ENCODE peak calls at places on chromosomes 13 and 19, in four cellular contexts. X is K562, U is GM12878, O is HepG2. G is an unnamed sample.

GRCh38 chr13:108120332-108120731 is 95.0 kb downstream of the LIG4 start:
- DNase-seq in X (no peak), U (no peak), O (no peak), G (no peak)

GRCh38 chr19:38452430-38453366 is 19.2 kb downstream of the RYR1 start:
- DNase-seq in X (peak), U (no peak), O (no peak), G (peak)

GRCh38 chr13:32676242-32676641 is 90.0 kb downstream of the PDS5B start:
- DNase-seq in X (no peak), U (no peak), O (no peak), G (no peak)

GRCh38 chr13:99446242-99446641 is 55.0 kb upstream of the TM9SF2 start:
- DNase-seq in X (no peak), U (no peak), O (peak), G (no peak)

GRCh38 chr13:109883181-109884180 is 97.1 kb upstream of the IRS2 start:
- DNase-seq in X (no peak), U (no peak), O (no peak), G (no peak)

GRCh38 chr19:10270180-10270615 is 722 bp upstream of the ICAM1 start:
- DNase-seq in X (peak), U (no peak), O (no peak), G (no peak)

GRCh38 chr19:56837492-56837891 is 3.0 kb downstream of the PEG3 start:
- DNase-seq in X (no peak), U (no peak), O (peak), G (no peak)

GRCh38 chr13:50893211-50893852 is 16.3 kb upstream of the RNASEH2B start:
- DNase-seq in X (no peak), U (no peak), O (no peak), G (no peak)

GRCh38 chr19:31102674-31103073 is 246.6 kb downstream of the TSHZ3 start:
- DNase-seq in X (no peak), U (no peak), O (no peak), G (no peak)

GRCh38 chr19:4721196-4721595 is 2.4 kb downstream of the DPP9 start:
- DNase-seq in X (no peak), U (no peak), O (no peak), G (no peak)

GRCh38 chr13:46489586-46490023 is 63.4 kb upstream of the LRCH1 start:
- DNase-seq in X (no peak), U (no peak), O (no peak), G (no peak)

GRCh38 chr13:99322297-99323103 is 15.3 kb upstream of the GPR183 start:
- DNase-seq in X (peak), U (peak), O (no peak), G (no peak)

GRCh38 chr19:19578241-19578640 is 40.2 kb downstream of the CILP2 start:
- DNase-seq in X (no peak), U (no peak), O (no peak), G (no peak)

GRCh38 chr19:17376935-17377600 is at the start of gene PLVAP:
- DNase-seq in X (peak), U (no peak), O (no peak), G (no peak)

GRCh38 chr13:43831088-43831487 is 44.3 kb upstream of the ENOX1 start:
- DNase-seq in X (no peak), U (no peak), O (no peak), G (no peak)

GRCh38 chr13:51342706-51343105 is 3.2 kb downstream of the SERPINE3 start:
- DNase-seq in X (no peak), U (no peak), O (no peak), G (no peak)

GRCh38 chr13:85935868-85936467 is 136.7 kb upstream of the SLITRK6 start:
- DNase-seq in X (no peak), U (no peak), O (no peak), G (no peak)

GRCh38 chr13:59745395-59745788 is 418.3 kb downstream of the DIAPH3 start:
- DNase-seq in X (no peak), U (no peak), O (peak), G (no peak)

GRCh38 chr19:46019270-46019669 is 3.6 kb downstream of the PGLYRP1 start:
- DNase-seq in X (no peak), U (no peak), O (no peak), G (no peak)

GRCh38 chr13:40786568-40786996 is 2.8 kb upstream of the SLC25A15 start:
- DNase-seq in X (no peak), U (no peak), O (peak), G (no peak)

GRCh38 chr13:26325876-26326275 is 71.9 kb downstream of the CDK8 start:
- DNase-seq in X (no peak), U (peak), O (no peak), G (no peak)

GRCh38 chr13:39186205-39186880 is 148.1 kb downstream of the NHLRC3 start:
- DNase-seq in X (no peak), U (no peak), O (no peak), G (no peak)

GRCh38 chr13:112968380-112968909 is 569 bp upstream of the MCF2L start:
- DNase-seq in X (no peak), U (no peak), O (no peak), G (peak)

GRCh38 chr13:113904411-113904810 is 40.5 kb upstream of the GAS6 start:
- DNase-seq in X (no peak), U (no peak), O (peak), G (peak)

GRCh38 chr19:31118292-31118925 is 230.8 kb downstream of the TSHZ3 start:
- DNase-seq in X (no peak), U (no peak), O (no peak), G (no peak)

GRCh38 chr19:39792999-39793546 is 14.4 kb downstream of the LEUTX start:
- DNase-seq in X (peak), U (peak), O (peak), G (peak)

GRCh38 chr13:102873653-102874052 is 27.8 kb downstream of the ERCC5 start:
- DNase-seq in X (no peak), U (no peak), O (no peak), G (no peak)
- TF ChIP-seq CHD2 in X (no peak), U (no peak), O (no peak), G (no peak)

DNA sequence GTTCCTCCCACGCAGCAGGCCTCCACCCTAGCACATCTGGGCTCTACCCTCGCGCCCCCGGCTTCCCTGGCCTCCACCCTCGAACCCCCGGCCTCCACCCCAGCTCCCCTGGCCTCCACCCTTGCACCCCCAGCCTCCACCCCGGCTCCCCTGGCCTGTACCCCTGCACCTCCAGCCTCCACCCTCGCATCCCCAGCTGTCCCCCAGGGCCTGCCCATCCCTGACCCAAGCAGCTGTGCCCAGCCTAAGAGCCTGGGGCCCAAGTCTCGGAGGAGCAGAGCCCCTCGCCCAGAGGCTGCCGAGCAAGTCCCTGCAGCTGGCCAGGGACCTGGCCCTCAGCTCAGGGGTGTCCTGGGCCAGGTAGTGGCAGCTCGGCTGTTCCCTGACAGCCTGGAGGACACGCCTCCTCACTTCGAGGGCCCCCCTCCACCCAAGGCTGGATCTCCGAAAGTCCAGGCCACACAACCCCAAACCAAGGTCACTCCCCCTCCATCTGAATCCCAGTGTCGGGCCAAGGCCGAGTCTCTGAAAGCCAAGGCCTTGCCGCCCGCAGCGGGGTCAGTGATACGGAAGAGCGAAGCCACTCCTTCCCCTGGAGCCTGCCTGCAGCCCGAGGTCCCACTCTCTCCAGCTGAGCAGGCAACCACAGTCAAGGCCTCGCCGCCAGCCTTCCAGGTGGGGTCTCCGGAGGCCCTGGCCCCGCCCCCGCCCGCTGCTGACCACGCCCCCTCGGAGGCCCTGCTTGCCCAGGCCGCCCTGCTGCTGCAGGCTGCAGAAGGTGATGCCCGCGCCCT is 7.9 kb upstream of the ARHGAP33 start:
- DNase-seq in X (no peak), U (no peak), O (peak), G (no peak)
- TF ChIP-seq POLR2AphosphoS2 in X (no peak), U (no peak), O (no peak), G (no peak)

DNA sequence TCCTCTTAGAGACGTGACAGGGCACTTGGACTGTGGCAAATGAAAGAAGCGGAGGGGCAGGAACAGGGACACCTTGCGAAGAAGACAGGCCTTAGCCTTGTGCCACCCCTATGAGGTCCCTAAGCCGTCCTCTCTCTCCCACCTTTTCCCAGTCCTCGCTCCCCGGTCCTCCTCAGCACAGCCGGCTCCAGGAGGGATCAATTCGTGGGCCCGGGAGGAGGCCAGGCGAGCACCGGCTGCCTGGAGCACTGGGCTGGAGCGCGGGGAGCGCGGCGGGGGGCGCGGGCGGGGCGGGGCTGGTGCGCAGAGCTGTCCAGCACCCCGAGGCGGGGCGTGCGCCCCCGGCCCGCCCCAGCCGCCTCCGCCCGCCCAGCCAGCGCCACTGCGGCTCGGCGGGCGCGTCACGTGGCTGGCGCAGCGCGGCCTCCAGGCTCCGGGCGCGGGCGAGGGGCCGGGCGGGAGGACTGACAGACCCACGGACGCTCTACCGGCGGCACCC is at the start of gene LRP3:
- DNase-seq in X (peak), U (no peak), O (no peak), G (peak)
- TF ChIP-seq MYC in X (no peak), U (no peak), O (no peak), G (no peak)

GRCh38 chr13:84497613-84498012 is 615.3 kb upstream of the SLITRK1 start:
- DNase-seq in X (no peak), U (no peak), O (no peak), G (no peak)

DNA sequence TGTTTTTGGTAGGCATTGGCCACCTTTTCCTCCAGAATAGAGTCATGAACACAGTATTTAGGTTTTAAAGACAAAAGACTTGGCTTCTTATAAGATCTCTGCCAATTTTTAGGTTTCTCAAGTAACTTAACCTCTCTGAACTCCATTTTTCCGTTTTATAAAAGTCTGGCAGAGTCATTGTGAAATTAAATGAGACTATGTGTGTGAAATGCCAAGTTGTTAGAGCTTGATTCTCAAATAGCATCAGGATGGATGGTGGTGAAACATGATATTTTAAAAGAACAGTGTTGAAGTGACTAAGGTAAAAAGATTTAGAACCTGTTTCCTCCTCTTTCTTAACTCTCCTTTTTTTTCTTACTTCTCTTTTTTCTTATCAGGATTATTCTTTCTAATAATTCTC is 617.7 kb upstream of the SLITRK1 start:
- DNase-seq in X (no peak), U (no peak), O (no peak), G (no peak)
- TF ChIP-seq CHD2 in X (no peak), U (no peak), O (no peak), G (no peak)

GRCh38 chr19:1668048-1668338 is 15.6 kb upstream of the TCF3 start:
- DNase-seq in X (no peak), U (no peak), O (no peak), G (no peak)

GRCh38 chr19:1672038-1672768 is 19.8 kb upstream of the TCF3 start:
- DNase-seq in X (peak), U (no peak), O (no peak), G (peak)

GRCh38 chr19:1671716-1672037 is 19.3 kb upstream of the TCF3 start:
- DNase-seq in X (peak), U (no peak), O (no peak), G (peak)

GRCh38 chr19:1665565-1666047 is 13.2 kb upstream of the TCF3 start:
- DNase-seq in X (peak), U (no peak), O (no peak), G (no peak)

DNA sequence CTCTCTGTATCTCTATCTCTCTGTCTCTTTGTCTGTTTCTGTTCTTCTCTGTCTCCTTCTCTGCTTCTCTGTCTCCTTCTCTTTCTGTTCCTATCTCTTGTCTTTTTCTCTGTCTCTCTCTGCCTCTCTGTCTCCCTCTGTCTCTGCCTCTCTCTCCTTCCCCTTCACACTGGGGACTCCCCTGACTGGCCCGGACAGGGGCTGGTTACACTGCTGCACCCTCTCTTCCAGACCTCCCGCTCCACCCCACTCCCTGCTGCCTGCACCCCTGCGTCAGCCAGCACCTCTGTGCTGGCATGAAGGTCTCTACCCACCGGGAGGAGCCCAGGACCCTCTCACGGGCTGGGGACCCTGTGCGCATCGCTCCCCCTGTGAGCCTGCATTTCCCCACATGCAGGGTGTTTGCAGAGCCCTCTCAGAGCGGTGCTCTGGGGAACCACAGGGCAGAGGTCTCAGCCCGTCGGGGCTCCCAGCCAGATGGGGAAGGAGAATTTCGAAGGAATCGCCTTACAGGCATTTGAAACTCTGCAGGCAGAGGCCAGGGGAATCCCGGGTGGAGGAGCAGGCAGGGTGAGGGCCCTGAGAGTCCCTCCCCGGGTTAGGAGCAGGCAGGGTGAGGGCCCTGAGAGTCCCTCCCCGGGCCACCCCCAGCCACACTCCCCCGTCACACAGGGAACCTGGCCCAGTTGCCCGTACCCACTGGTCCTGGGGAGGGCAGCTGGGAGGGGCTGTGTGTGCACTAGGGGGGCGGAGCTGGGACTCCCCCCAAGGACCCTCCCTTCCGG is 16.1 kb upstream of the TCF3 start:
- DNase-seq in X (no peak), U (no peak), O (no peak), G (no peak)
- TF ChIP-seq POLR2AphosphoS2 in X (no peak), U (no peak), O (no peak), G (no peak)

GRCh38 chr19:29526730-29527499 is 1.1 kb downstream of the VSTM2B start:
- DNase-seq in X (peak), U (no peak), O (no peak), G (no peak)

GRCh38 chr19:29527500-29528328 is 1.9 kb downstream of the VSTM2B start:
- DNase-seq in X (no peak), U (no peak), O (no peak), G (peak)

GRCh38 chr19:29524201-29524911 is 1.4 kb upstream of the VSTM2B start:
- DNase-seq in X (no peak), U (no peak), O (no peak), G (no peak)

GRCh38 chr19:29524912-29525870 is 603 bp upstream of the VSTM2B start:
- DNase-seq in X (no peak), U (no peak), O (no peak), G (no peak)

DNA sequence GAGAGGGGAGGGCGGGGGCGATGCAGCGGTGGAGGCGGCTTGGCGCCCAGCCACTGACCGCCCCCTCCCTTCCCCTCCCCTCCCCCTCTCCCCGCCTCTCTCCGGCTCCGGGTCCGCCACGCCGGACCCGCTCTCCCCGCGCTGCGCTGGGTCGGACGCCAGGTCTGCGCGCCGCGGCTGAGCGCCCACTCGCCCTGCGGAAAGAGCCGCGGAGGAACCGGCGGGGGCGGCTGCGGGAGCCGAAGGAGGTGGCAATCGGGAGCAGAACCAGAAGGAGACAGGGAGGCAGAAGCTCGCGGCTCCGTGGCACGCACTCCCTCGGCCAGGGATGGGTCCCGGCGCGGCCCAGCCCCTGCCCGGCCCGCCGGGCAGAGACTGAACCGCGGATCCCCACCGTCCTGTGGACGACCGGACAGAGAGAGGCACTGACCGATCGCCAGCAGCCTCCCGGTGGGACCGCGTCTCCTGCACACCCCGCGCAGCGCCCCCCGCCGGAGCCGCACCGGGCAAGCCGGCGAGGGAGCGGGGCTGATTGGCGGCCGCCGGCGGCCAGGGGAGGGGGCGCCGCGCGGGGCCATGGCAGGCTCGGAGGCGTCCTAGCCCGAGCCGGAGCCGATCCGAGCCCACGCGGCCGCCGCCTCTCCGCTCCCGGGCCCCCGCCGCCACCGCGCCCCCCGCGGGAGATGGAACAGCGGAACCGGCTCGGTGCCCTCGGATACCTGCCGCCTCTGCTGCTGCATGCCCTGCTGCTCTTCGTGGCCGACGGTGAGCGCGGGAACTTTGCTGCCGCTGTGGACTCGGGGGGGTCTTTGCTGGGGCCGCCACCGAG is at the start of gene VSTM2B:
- DNase-seq in X (peak), U (no peak), O (no peak), G (no peak)
- TF ChIP-seq MYC in X (no peak), U (no peak), O (no peak), G (no peak)

GRCh38 chr19:41548954-41549688 is 26.8 kb upstream of the CEACAM21 start:
- DNase-seq in X (no peak), U (no peak), O (no peak), G (no peak)
- TF ChIP-seq CHD2 in X (no peak), U (no peak), O (no peak), G (no peak)